ENCODE peak calls at places on chromosomes 4 and X, in eight cellular contexts. X is fibroblast of mammary gland, Q is endothelial cell, D is choroid plexus epithelial cell, A is progenitor cell of endocrine pancreas, C is cardiac muscle cell, B is right atrium auricular region, Y is spleen. R is an unnamed sample.
A peak's percentile ranks its signal among the peaks of the same experiment; 100 is the strongest.

GRCh38 chr4:152259866-152260265 is 276.0 kb downstream of the FBXW7 start:
- DNase-seq in A (no peak), D (peak; percentile 30), B (no peak), Q (no peak), X (peak; percentile 87), C (no peak), Y (no peak), R (no peak)

GRCh38 chrX:134714633-134715110 is 56.4 kb upstream of the PLAC1 start:
- DNase-seq in Y (no peak), C (no peak), B (no peak), D (no peak), A (no peak), X (no peak), Q (no peak), R (no peak)

GRCh38 chrX:97320305-97320704 is 436.6 kb downstream of the RPA4 start:
- DNase-seq in Y (no peak), X (no peak), D (no peak), C (no peak), B (no peak), Q (no peak), A (no peak), R (no peak)

GRCh38 chrX:40243699-40244098 is 145.9 kb upstream of the BCOR start:
- DNase-seq in B (no peak), Y (no peak), C (no peak), X (no peak), A (no peak), D (no peak), Q (no peak), R (no peak)

GRCh38 chr4:42398448-42399355 is 1.4 kb downstream of the SHISA3 start:
- DNase-seq in X (no peak), D (no peak), Y (no peak), A (peak; percentile 21), B (no peak), Q (no peak), C (peak; percentile 13), R (no peak)

GRCh38 chrX:8144925-8145324 is 26.1 kb downstream of the VCX2 start:
- DNase-seq in B (no peak), A (no peak), Q (no peak), X (no peak), D (no peak), Y (no peak), C (no peak), R (no peak)

GRCh38 chr4:8854866-8855265 is 16.8 kb downstream of the HMX1 start:
- DNase-seq in B (no peak), D (peak; percentile 26), A (no peak), C (peak; percentile 28), X (peak; percentile 64), Y (no peak), Q (no peak), R (no peak)

GRCh38 chrX:34491126-34491525 is 166.0 kb downstream of the TMEM47 start:
- DNase-seq in A (no peak), B (no peak), X (no peak), D (no peak), Y (no peak), Q (no peak), C (no peak), R (no peak)

GRCh38 chr4:43282534-43282933 is 390.0 kb downstream of the GRXCR1 start:
- DNase-seq in Q (no peak), B (no peak), A (no peak), Y (no peak), C (no peak), D (no peak), X (no peak), R (no peak)

GRCh38 chr4:1752284-1753041 is 31.1 kb downstream of the TACC3 start:
- DNase-seq in A (no peak), B (no peak), C (peak; percentile 44), Y (no peak), D (peak; percentile 17), Q (no peak), X (peak; percentile 6), R (no peak)

GRCh38 chr4:20687894-20688293 is 12.4 kb upstream of the PACRGL start:
- DNase-seq in B (no peak), Y (no peak), C (peak; percentile 76), D (peak; percentile 50), A (no peak), X (peak; percentile 89), Q (no peak), R (no peak)

GRCh38 chr4:101718810-101719209 is 71.7 kb upstream of the BANK1 start:
- DNase-seq in X (no peak), Y (no peak), B (no peak), Q (no peak), D (no peak), C (no peak), A (no peak), R (no peak)

GRCh38 chr4:123168812-123169211 is 227.8 kb upstream of the SPRY1 start:
- DNase-seq in Y (no peak), Q (no peak), C (no peak), D (peak; percentile 12), X (no peak), B (no peak), A (no peak), R (no peak)

GRCh38 chrX:76555816-76556215 is 128.3 kb downstream of the MAGEE1 start:
- DNase-seq in A (no peak), B (no peak), X (peak; percentile 32), D (peak; percentile 48), Q (peak; percentile 41), C (peak; percentile 20), Y (no peak), R (no peak)

GRCh38 chrX:111168314-111168713 is 72.3 kb downstream of the PAK3 start:
- DNase-seq in X (peak; percentile 53), B (no peak), Y (no peak), C (peak; percentile 11), D (peak; percentile 3), Q (peak; percentile 7), A (no peak), R (no peak)

GRCh38 chr4:101933855-101934254 is 143.3 kb downstream of the BANK1 start:
- DNase-seq in Q (no peak), D (no peak), C (no peak), Y (no peak), X (no peak), A (no peak), B (no peak), R (no peak)

GRCh38 chr4:24971192-24971591 is 58.4 kb upstream of the CCDC149 start:
- DNase-seq in A (no peak), D (no peak), B (no peak), Y (no peak), Q (no peak), C (no peak), X (no peak), R (no peak)

GRCh38 chrX:106917830-106918500 is 2.2 kb upstream of the CLDN2 start:
- DNase-seq in D (peak; percentile 70), A (no peak), X (peak; percentile 86), C (peak; percentile 80), Y (no peak), B (no peak), Q (no peak), R (no peak)

GRCh38 chr4:132396636-132397035 is 752.5 kb upstream of the PCDH10 start:
- DNase-seq in D (peak; percentile 73), C (peak; percentile 18), X (no peak), B (no peak), A (no peak), Q (no peak), Y (no peak), R (no peak)

GRCh38 chrX:24487576-24487975 is 22.5 kb downstream of the PDK3 start:
- DNase-seq in D (no peak), B (no peak), X (no peak), Y (no peak), C (no peak), Q (no peak), A (no peak), R (no peak)

GRCh38 chr4:177485528-177485927 is 43.3 kb upstream of the AGA start:
- DNase-seq in X (peak; percentile 79), Y (no peak), A (no peak), Q (no peak), D (no peak), C (peak; percentile 46), B (no peak), R (no peak)

GRCh38 chrX:40314070-40314469 is 216.3 kb upstream of the BCOR start:
- DNase-seq in A (no peak), D (no peak), Q (no peak), B (no peak), C (peak; percentile 3), Y (no peak), X (no peak), R (no peak)

GRCh38 chr4:64192731-64193412 is 216.4 kb downstream of the TECRL start:
- DNase-seq in A (no peak), Y (no peak), Q (no peak), X (no peak), C (no peak), D (no peak), B (no peak), R (no peak)

GRCh38 chr4:71526626-71527406 is 188.0 kb downstream of the SLC4A4 start:
- DNase-seq in Y (no peak), Q (no peak), C (no peak), A (no peak), B (no peak), X (no peak), D (no peak), R (no peak)
- TF ChIP-seq CTCF in Y (no peak), Q (no peak), C (no peak), A (no peak), B (no peak), X (no peak), D (no peak), R (no peak)

GRCh38 chr4:36244257-36245084 is at the start of gene ARAP2:
- DNase-seq in A (peak; percentile 48), Y (peak; percentile 96), X (peak; percentile 11), B (peak; percentile 60), C (peak; percentile 12), D (peak; percentile 35), Q (no peak), R (peak; percentile 21)
- TF ChIP-seq CTCF in A (peak; percentile 46), Y (no peak), X (no peak), B (no peak), C (no peak), D (no peak), Q (no peak), R (no peak)

GRCh38 chrX:75522565-75523411 is at the start of gene ZDHHC15:
- DNase-seq in X (peak; percentile 8), C (peak; percentile 0), D (peak; percentile 0), A (peak; percentile 43), Y (peak; percentile 86), B (peak; percentile 59), Q (peak; percentile 63), R (no peak)
- TF ChIP-seq CTCF in X (no peak), C (no peak), D (no peak), A (peak; percentile 7), Y (no peak), B (no peak), Q (no peak), R (no peak)

GRCh38 chr4:185101354-185101890 is 41.6 kb upstream of the SLC25A4 start:
- DNase-seq in Y (no peak), X (no peak), D (no peak), Q (no peak), A (no peak), B (no peak), C (no peak), R (no peak)

GRCh38 chr4:185099940-185100339 is 43.1 kb upstream of the SLC25A4 start:
- DNase-seq in B (no peak), X (no peak), Y (no peak), A (no peak), C (no peak), Q (no peak), D (no peak), R (no peak)

GRCh38 chr4:185096032-185096653 is 46.9 kb upstream of the SLC25A4 start:
- DNase-seq in Y (no peak), B (no peak), A (no peak), C (peak; percentile 66), Q (peak; percentile 41), X (peak; percentile 57), D (peak; percentile 67), R (no peak)

GRCh38 chr4:185093573-185093972 is 49.5 kb upstream of the SLC25A4 start:
- DNase-seq in B (no peak), Q (no peak), X (no peak), D (no peak), A (no peak), Y (no peak), C (no peak), R (no peak)

GRCh38 chr4:185099024-185099682 is 43.9 kb upstream of the SLC25A4 start:
- DNase-seq in Q (no peak), Y (no peak), C (peak; percentile 56), D (no peak), X (no peak), A (no peak), B (no peak), R (no peak)
- TF ChIP-seq CTCF in Q (no peak), Y (no peak), C (peak; percentile 31), D (no peak), X (no peak), A (no peak), B (no peak), R (no peak)

R was measured in D721Med.